ENCODE peak calls at places on chromosomes 12 and 14, in eight cellular contexts. U, R, A, T, K, V, P and W are unnamed samples.
A peak's percentile ranks its signal among the peaks of the same experiment; 100 is the strongest.

GRCh38 chr14:38481939-38482678 is 226.2 kb upstream of the CLEC14A start:
- DNase-seq in A (no peak), R (no peak), T (no peak), K (no peak), U (no peak), V (no peak), P (no peak), W (no peak)

GRCh38 chr14:105850853-105851581 is 324.6 kb downstream of the TMEM121 start:
- DNase-seq in T (no peak), R (peak; percentile 2), K (no peak), U (no peak), A (no peak), V (no peak), P (no peak), W (no peak)

GRCh38 chr14:100022772-100023451 is 42.3 kb upstream of the EVL start:
- DNase-seq in U (no peak), A (no peak), T (no peak), P (no peak), K (no peak), V (peak; percentile 71), R (no peak), W (no peak)

GRCh38 chr12:34601689-34602088 is 579.4 kb downstream of the ALG10 start:
- DNase-seq in P (no peak), R (peak; percentile 0), A (no peak), V (no peak), K (no peak), T (no peak), U (no peak), W (no peak)

GRCh38 chr14:71371711-71372396 is 464.6 kb downstream of the PCNX1 start:
- DNase-seq in U (peak; percentile 73), T (no peak), R (no peak), A (no peak), K (no peak), V (no peak), P (no peak), W (no peak)

GRCh38 chr14:20834899-20835298 is 32.3 kb upstream of the RNASE1 start:
- DNase-seq in T (no peak), R (no peak), U (no peak), A (no peak), V (no peak), K (no peak), P (no peak), W (no peak)

GRCh38 chr12:71090971-71091370 is 66.8 kb downstream of the TSPAN8 start:
- DNase-seq in V (no peak), A (no peak), P (no peak), T (no peak), U (no peak), K (no peak), R (no peak), W (no peak)

GRCh38 chr12:95784286-95784685 is 6.3 kb downstream of the NTN4 start:
- DNase-seq in V (no peak), T (no peak), K (no peak), U (no peak), P (no peak), A (no peak), R (no peak), W (no peak)

GRCh38 chr12:92042791-92043531 is 102.7 kb downstream of the BTG1 start:
- DNase-seq in R (no peak), U (no peak), A (peak; percentile 27), K (no peak), V (no peak), T (no peak), P (no peak), W (no peak)

GRCh38 chr12:82019533-82019932 is 260.4 kb upstream of the PPFIA2 start:
- DNase-seq in R (no peak), A (no peak), T (no peak), U (no peak), V (no peak), K (no peak), P (no peak), W (no peak)

DNA sequence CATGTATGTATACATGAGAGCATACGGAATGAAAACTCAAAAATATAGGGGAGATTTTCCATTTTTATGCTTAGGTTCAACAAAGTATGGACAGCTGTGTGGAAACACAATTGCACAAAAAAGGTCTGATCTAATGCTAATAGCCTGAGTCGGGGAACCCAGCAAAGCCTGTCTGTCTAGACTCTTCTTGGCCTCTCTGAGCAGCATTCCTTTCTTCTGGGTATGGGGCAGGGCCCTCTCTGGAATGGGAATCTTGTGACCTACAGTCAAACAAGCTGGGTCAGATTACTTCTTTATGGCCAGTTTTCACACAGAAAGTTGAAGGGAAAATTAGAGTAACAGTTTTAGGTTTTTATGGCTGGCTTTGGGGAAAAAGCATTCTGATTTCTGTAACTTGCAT is 534.0 kb upstream of the LMO3 start:
- DNase-seq in K (no peak), U (no peak), T (no peak), R (no peak), A (no peak), V (no peak), P (no peak), W (no peak)
- TF ChIP-seq POLR2AphosphoS5 in K (no peak), U (no peak), T (no peak), R (no peak), A (no peak), V (no peak), P (no peak), W (no peak)

GRCh38 chr14:102775855-102776760 is 1.1 kb upstream of the TRAF3 start:
- DNase-seq in R (no peak), T (no peak), P (no peak), V (no peak), U (no peak), A (no peak), K (no peak), W (no peak)

GRCh38 chr14:102774391-102775153 is 2.7 kb upstream of the TRAF3 start:
- DNase-seq in U (no peak), V (no peak), T (no peak), R (peak; percentile 80), P (no peak), K (no peak), A (peak; percentile 57), W (peak; percentile 60)

GRCh38 chr14:102778616-102779351 is 1.5 kb downstream of the TRAF3 start:
- DNase-seq in U (no peak), A (no peak), R (no peak), T (no peak), P (no peak), V (no peak), K (no peak), W (no peak)

GRCh38 chr14:102777711-102778615 is 714 bp downstream of the TRAF3 start:
- DNase-seq in A (no peak), R (peak; percentile 72), K (no peak), V (no peak), T (no peak), U (no peak), P (no peak), W (no peak)

GRCh38 chr14:102776761-102777710 is at the start of gene TRAF3:
- DNase-seq in R (peak; percentile 93), U (no peak), K (no peak), P (peak; percentile 57), A (no peak), V (peak; percentile 75), T (no peak), W (no peak)
- TF ChIP-seq POLR2AphosphoS5 in R (no peak), U (no peak), K (no peak), P (no peak), A (no peak), V (no peak), T (no peak), W (no peak)

DNA sequence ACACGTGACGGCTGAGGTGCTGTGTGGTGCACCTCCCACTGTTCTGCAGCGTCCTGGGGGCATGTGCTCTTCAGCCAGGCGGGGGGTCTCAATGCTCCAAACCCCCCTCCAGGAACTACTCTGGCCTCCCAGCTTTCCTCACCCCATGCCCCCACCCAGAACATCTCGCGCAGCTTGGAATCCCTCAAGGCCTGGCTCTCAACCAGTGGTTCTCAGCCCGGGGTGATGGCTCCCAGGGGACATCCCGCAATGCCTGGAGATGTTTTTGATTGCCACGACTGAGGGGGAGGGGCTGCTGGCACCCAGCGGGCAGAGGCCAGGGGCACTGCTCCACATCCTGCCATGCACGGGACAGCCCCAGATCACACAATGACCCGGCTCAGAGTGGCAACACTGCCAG is 78.9 kb upstream of the DICER1 start:
- DNase-seq in U (no peak), P (no peak), T (no peak), A (no peak), R (peak; percentile 43), K (no peak), V (peak; percentile 29), W (no peak)
- TF ChIP-seq POLR2AphosphoS5 in U (no peak), P (no peak), T (no peak), A (no peak), R (no peak), K (no peak), V (no peak), W (no peak)

GRCh38 chr12:52877242-52877641 is 27.6 kb downstream of the KRT8 start:
- DNase-seq in P (no peak), T (no peak), K (no peak), U (no peak), V (no peak), R (no peak), A (no peak), W (no peak)
- TF ChIP-seq POLR2AphosphoS5 in P (no peak), T (no peak), K (no peak), U (no peak), V (no peak), R (no peak), A (no peak), W (no peak)

GRCh38 chr12:57817261-57817989 is 1.1 kb downstream of the AVIL start:
- DNase-seq in T (no peak), V (no peak), R (no peak), U (no peak), A (no peak), P (no peak), K (no peak), W (no peak)
- TF ChIP-seq POLR2AphosphoS5 in T (no peak), V (no peak), R (no peak), U (peak; percentile 52), A (no peak), P (no peak), K (no peak), W (no peak)

DNA sequence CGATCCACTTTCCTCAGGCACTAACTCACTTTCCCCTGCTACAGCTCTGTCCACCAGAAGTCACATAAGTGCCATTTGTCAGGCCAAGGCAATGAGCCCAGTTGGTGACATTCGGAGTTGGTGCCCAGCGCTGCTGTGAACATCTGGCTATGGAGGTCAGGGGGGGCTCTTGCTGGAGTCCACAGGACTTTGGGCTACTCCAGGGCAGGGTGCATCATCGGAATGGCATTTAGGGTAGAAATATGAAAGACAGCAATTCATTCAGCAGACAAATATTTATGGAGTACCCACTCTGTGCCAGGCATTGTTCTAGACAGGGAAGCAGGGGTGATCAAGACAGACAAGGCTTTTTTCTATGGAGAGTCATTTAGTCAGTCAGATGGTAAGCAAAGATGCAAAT is 1.5 kb upstream of the PPP1CC start:
- DNase-seq in A (no peak), T (no peak), R (no peak), P (no peak), V (peak; percentile 72), U (no peak), K (no peak), W (no peak)
- TF ChIP-seq POLR2AphosphoS5 in A (no peak), T (no peak), R (no peak), P (no peak), V (no peak), U (no peak), K (no peak), W (no peak)

GRCh38 chr12:56046027-56046780 is 4.5 kb downstream of the RPS26 start:
- DNase-seq in U (no peak), K (no peak), V (no peak), P (no peak), T (no peak), R (no peak), A (no peak), W (no peak)
- TF ChIP-seq POLR2AphosphoS5 in U (no peak), K (no peak), V (no peak), P (no peak), T (no peak), R (no peak), A (no peak), W (peak; percentile 71)

GRCh38 chr14:65303185-65303901 is 109.2 kb upstream of the FUT8 start:
- DNase-seq in A (no peak), R (no peak), T (no peak), V (no peak), K (no peak), U (no peak), P (no peak), W (no peak)
- TF ChIP-seq POLR2AphosphoS5 in A (no peak), R (no peak), T (no peak), V (no peak), K (no peak), U (no peak), P (no peak), W (no peak)